ENCODE peak calls at places on chromosomes 2 and 18, in seven cellular contexts. B is Peyer's patch, K is tibial nerve, S is uterus, U is transverse colon, J is prostate gland, X is ovary. N is an unnamed sample.
A peak's percentile ranks its signal among the peaks of the same experiment; 100 is the strongest.

GRCh38 chr2:32330136-32330535 is 26.7 kb upstream of the BIRC6 start:
- DNase-seq in B (no peak), K (no peak), S (no peak), U (no peak), J (no peak), X (no peak), N (no peak)

GRCh38 chr2:27720004-27720551 is 51.4 kb upstream of the MRPL33 start:
- DNase-seq in B (no peak), K (no peak), S (peak; percentile 66), U (no peak), J (no peak), X (peak; percentile 70), N (no peak)

GRCh38 chr18:6367208-6367607 is 47.5 kb downstream of the L3MBTL4 start:
- DNase-seq in B (no peak), K (no peak), S (no peak), U (no peak), J (no peak), X (no peak), N (no peak)

GRCh38 chr18:45050712-45051639 is 370.3 kb downstream of the SETBP1 start:
- DNase-seq in B (no peak), K (no peak), S (no peak), U (no peak), J (no peak), X (no peak), N (no peak)

GRCh38 chr18:45962866-45963265 is 4.3 kb downstream of the EPG5 start:
- DNase-seq in B (no peak), K (no peak), S (no peak), U (no peak), J (no peak), X (no peak), N (no peak)

GRCh38 chr2:17540813-17541513 is 467 bp downstream of the VSNL1 start:
- DNase-seq in B (no peak), K (no peak), S (no peak), U (no peak), J (no peak), X (no peak), N (no peak)

GRCh38 chr2:202104286-202104870 is 31.3 kb downstream of the KIAA2012 start:
- DNase-seq in B (peak; percentile 69), K (no peak), S (no peak), U (peak; percentile 57), J (no peak), X (no peak), N (peak; percentile 10)

GRCh38 chr2:240789501-240790369 is 30.3 kb downstream of the KIF1A start:
- DNase-seq in B (peak; percentile 39), K (no peak), S (no peak), U (no peak), J (no peak), X (peak; percentile 12), N (no peak)

GRCh38 chr2:6168485-6168884 is 476.3 kb downstream of the SOX11 start:
- DNase-seq in B (no peak), K (no peak), S (no peak), U (no peak), J (no peak), X (no peak), N (no peak)

GRCh38 chr2:127623388-127624320 is 22.3 kb upstream of the GPR17 start:
- DNase-seq in B (peak; percentile 41), K (no peak), S (peak; percentile 8), U (peak; percentile 6), J (no peak), X (no peak), N (peak; percentile 3)

GRCh38 chr2:152504618-152505017 is 169.6 kb downstream of the FMNL2 start:
- DNase-seq in B (no peak), K (no peak), S (no peak), U (no peak), J (no peak), X (no peak), N (no peak)

GRCh38 chr2:101256316-101256715 is 3.6 kb downstream of the CNOT11 start:
- DNase-seq in B (no peak), K (no peak), S (no peak), U (no peak), J (no peak), X (no peak), N (no peak)

GRCh38 chr2:170396799-170397459 is 219.0 kb downstream of the MYO3B start:
- DNase-seq in B (no peak), K (no peak), S (no peak), U (no peak), J (no peak), X (no peak), N (no peak)

GRCh38 chr2:240278661-240279060 is 138.2 kb upstream of the OTOS start:
- DNase-seq in B (no peak), K (no peak), S (no peak), U (no peak), J (no peak), X (no peak), N (no peak)

GRCh38 chr18:51382081-51382480 is 184.6 kb upstream of the MEX3C start:
- DNase-seq in B (no peak), K (no peak), S (no peak), U (no peak), J (no peak), X (no peak), N (no peak)
- H3K36me3 ChIP-seq in B (no peaks in the 10 kb centered on the region), K (no peaks in the 10 kb centered on the region), S (no peaks in the 10 kb centered on the region), U (no peaks in the 10 kb centered on the region), J (no peaks in the 10 kb centered on the region), X (no peaks in the 10 kb centered on the region), N (no peaks in the 10 kb centered on the region)

GRCh38 chr2:10552220-10552870 is 104.2 kb upstream of the ODC1 start:
- DNase-seq in B (no peak), K (no peak), S (no peak), U (no peak), J (no peak), X (no peak), N (no peak)
- TF ChIP-seq CTCF in B (no peak), K (no peak), S (no peak), U (no peak), J (no peak), X (no peak), N (no peak)

GRCh38 chr18:8615397-8616025 is 6.3 kb downstream of the RAB12 start:
- DNase-seq in B (no peak), K (peak; percentile 61), S (peak; percentile 35), U (peak; percentile 19), J (peak; percentile 38), X (peak; percentile 53), N (peak; percentile 45)
- TF ChIP-seq POLR2A in B (no peak), K (no peak), S (no peak), U (no peak), J (no peak), X (no peak), N (no peak)

GRCh38 chr2:36854241-36854640 is 112.1 kb downstream of the STRN start:
- DNase-seq in B (no peak), K (no peak), S (no peak), U (no peak), J (no peak), X (no peak), N (no peak)

GRCh38 chr2:36858551-36859365 is 107.6 kb downstream of the STRN start:
- DNase-seq in B (no peak), K (no peak), S (no peak), U (no peak), J (no peak), X (no peak), N (no peak)

GRCh38 chr2:36861896-36862295 is 104.4 kb downstream of the STRN start:
- DNase-seq in B (no peak), K (no peak), S (no peak), U (no peak), J (no peak), X (no peak), N (no peak)

GRCh38 chr2:36857713-36858112 is 108.6 kb downstream of the STRN start:
- DNase-seq in B (no peak), K (no peak), S (no peak), U (peak; percentile 16), J (peak; percentile 40), X (no peak), N (no peak)

GRCh38 chr2:36859366-36859792 is 107.0 kb downstream of the STRN start:
- DNase-seq in B (no peak), K (no peak), S (no peak), U (no peak), J (no peak), X (no peak), N (no peak)
- H3K36me3 ChIP-seq in B (no peaks in the 10 kb centered on the region), K (no peaks in the 10 kb centered on the region), S (no peaks in the 10 kb centered on the region), U (peaks cover 21% of the 10 kb centered on the region), J (no peaks in the 10 kb centered on the region), X (no peaks in the 10 kb centered on the region), N (no peaks in the 10 kb centered on the region)

DNA sequence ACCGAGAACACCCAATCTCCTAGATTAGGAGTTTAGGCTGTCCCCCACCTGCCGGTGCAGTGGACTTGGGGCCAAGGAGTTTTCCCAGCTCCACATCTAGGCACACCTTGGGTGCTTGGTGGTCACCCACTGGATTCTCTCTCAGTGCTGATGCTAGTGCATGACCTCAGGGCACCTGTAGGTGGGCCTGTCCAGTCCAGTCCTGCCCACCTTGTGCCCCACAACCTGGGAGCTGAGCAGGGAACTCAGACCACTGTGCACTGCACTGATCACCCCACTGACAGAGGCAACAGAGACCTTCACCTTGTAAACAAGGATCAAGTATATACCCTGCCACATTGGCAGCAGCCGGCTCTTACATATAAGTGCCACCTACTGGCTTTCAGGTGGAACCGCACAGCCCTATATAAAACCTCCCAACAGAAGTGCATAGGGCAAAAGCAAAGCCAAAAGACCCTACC is 12.7 kb upstream of the CDH19 start:
- DNase-seq in B (no peak), K (no peak), S (no peak), U (no peak), J (no peak), X (no peak), N (no peak)
- TF ChIP-seq CTCF in B (peak; percentile 23), K (peak; percentile 9), S (no peak), U (no peak), J (peak; percentile 14), X (no peak), N (no peak)

DNA sequence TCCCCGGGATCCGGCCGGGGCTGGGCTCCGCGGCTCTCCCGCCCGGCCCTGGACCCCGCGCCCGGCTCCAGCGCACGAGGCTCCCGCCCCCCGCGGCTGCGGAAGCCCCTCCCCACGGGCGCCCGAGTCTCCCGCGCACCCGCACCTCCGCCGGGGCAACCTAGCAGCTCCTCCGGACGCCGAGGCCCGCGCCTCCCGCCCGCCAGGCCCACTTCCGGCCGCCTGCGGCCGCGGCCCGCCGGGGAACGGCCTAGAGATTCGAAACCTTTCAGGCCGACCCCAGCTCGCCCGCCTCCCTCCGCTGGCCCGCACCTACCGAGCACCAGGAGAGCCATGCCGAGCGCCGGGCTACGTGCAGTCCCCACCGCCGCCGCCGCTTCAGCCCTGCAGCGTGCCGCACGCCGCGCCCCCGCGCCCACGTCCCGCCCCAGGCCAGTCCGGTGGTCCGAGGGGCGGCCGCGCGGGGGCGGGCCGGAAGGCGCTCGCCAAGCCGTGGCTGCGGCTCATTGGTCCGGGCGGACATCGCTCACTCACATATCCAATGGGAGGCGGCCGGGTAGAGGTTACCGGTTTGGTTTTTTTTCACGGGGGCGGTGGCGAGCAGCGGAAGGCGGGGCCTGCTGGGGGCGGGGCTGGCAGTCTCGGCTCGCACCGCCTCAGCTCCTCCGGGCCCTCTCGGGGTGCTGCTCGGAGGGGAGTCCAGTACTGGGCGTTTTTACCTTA is at the start of gene PDIA6:
- DNase-seq in B (peak; percentile 99), K (peak; percentile 98), S (peak; percentile 99), U (peak; percentile 98), J (peak; percentile 96), X (peak; percentile 98), N (peak; percentile 98)
- TF ChIP-seq POLR2A in B (peak; percentile 58), K (peak; percentile 86), S (peak; percentile 85), U (peak; percentile 58), J (peak; percentile 85), X (peak; percentile 65), N (peak; percentile 63)